ENCODE peak calls at places on chromosomes 11 and 22, in four cellular contexts. One of them, this sample, is unnamed.

GRCh38 chr22:26448941-26449340 is 19.9 kb downstream of the ASPHD2 start:
- DNase-seq in fibroblast of mammary gland: no peak
- DNase-seq in G401: peak
- DNase-seq in stimulated activated CD4-positive, alpha-beta T cell treated with anti-CD3 and anti-CD28 coated beads, Interleukin-1b, Interleukin-23, amount 100 ng/mL, for 1 hour: no peak
- DNase-seq in this sample: no peak

GRCh38 chr11:95688501-95689222 is 100.9 kb downstream of the FAM76B start:
- DNase-seq in fibroblast of mammary gland: no peak
- DNase-seq in G401: no peak
- DNase-seq in stimulated activated CD4-positive, alpha-beta T cell treated with anti-CD3 and anti-CD28 coated beads, Interleukin-1b, Interleukin-23, amount 100 ng/mL, for 1 hour: no peak
- DNase-seq in this sample: no peak

GRCh38 chr11:101567086-101567485 is 16.7 kb downstream of the TRPC6 start:
- DNase-seq in fibroblast of mammary gland: no peak
- DNase-seq in G401: no peak
- DNase-seq in stimulated activated CD4-positive, alpha-beta T cell treated with anti-CD3 and anti-CD28 coated beads, Interleukin-1b, Interleukin-23, amount 100 ng/mL, for 1 hour: no peak
- DNase-seq in this sample: no peak

GRCh38 chr11:69425895-69426544 is 55.4 kb upstream of the LINC01488 start:
- DNase-seq in fibroblast of mammary gland: no peak
- DNase-seq in G401: no peak
- DNase-seq in stimulated activated CD4-positive, alpha-beta T cell treated with anti-CD3 and anti-CD28 coated beads, Interleukin-1b, Interleukin-23, amount 100 ng/mL, for 1 hour: no peak
- DNase-seq in this sample: no peak

GRCh38 chr22:27748355-27749168 is 53.0 kb downstream of the MN1 start:
- DNase-seq in fibroblast of mammary gland: peak
- DNase-seq in G401: no peak
- DNase-seq in stimulated activated CD4-positive, alpha-beta T cell treated with anti-CD3 and anti-CD28 coated beads, Interleukin-1b, Interleukin-23, amount 100 ng/mL, for 1 hour: no peak
- DNase-seq in this sample: no peak

GRCh38 chr22:18001040-18001893 is 23.1 kb downstream of the MICAL3 start:
- DNase-seq in fibroblast of mammary gland: peak
- DNase-seq in G401: peak
- DNase-seq in stimulated activated CD4-positive, alpha-beta T cell treated with anti-CD3 and anti-CD28 coated beads, Interleukin-1b, Interleukin-23, amount 100 ng/mL, for 1 hour: no peak
- DNase-seq in this sample: peak

GRCh38 chr11:64001552-64002427 is 15.6 kb downstream of the OTUB1 start:
- DNase-seq in fibroblast of mammary gland: no peak
- DNase-seq in G401: no peak
- DNase-seq in stimulated activated CD4-positive, alpha-beta T cell treated with anti-CD3 and anti-CD28 coated beads, Interleukin-1b, Interleukin-23, amount 100 ng/mL, for 1 hour: no peak
- DNase-seq in this sample: no peak

GRCh38 chr11:2268911-2269600 is 1.3 kb downstream of the ASCL2 start:
- DNase-seq in fibroblast of mammary gland: peak
- DNase-seq in G401: no peak
- DNase-seq in stimulated activated CD4-positive, alpha-beta T cell treated with anti-CD3 and anti-CD28 coated beads, Interleukin-1b, Interleukin-23, amount 100 ng/mL, for 1 hour: peak
- DNase-seq in this sample: no peak

GRCh38 chr11:35260342-35260985 is 121.5 kb downstream of the CD44 start:
- DNase-seq in fibroblast of mammary gland: peak
- DNase-seq in G401: no peak
- DNase-seq in stimulated activated CD4-positive, alpha-beta T cell treated with anti-CD3 and anti-CD28 coated beads, Interleukin-1b, Interleukin-23, amount 100 ng/mL, for 1 hour: no peak
- DNase-seq in this sample: no peak

GRCh38 chr11:65041206-65042035 is at the start of gene SAC3D1:
- DNase-seq in fibroblast of mammary gland: peak
- DNase-seq in G401: no peak
- DNase-seq in stimulated activated CD4-positive, alpha-beta T cell treated with anti-CD3 and anti-CD28 coated beads, Interleukin-1b, Interleukin-23, amount 100 ng/mL, for 1 hour: peak
- DNase-seq in this sample: peak

GRCh38 chr11:36251716-36252307 is 37.4 kb downstream of the COMMD9 start:
- DNase-seq in fibroblast of mammary gland: no peak
- DNase-seq in G401: no peak
- DNase-seq in stimulated activated CD4-positive, alpha-beta T cell treated with anti-CD3 and anti-CD28 coated beads, Interleukin-1b, Interleukin-23, amount 100 ng/mL, for 1 hour: no peak
- DNase-seq in this sample: no peak

GRCh38 chr11:5500391-5500790 is 9.4 kb downstream of the UBQLN3 start:
- DNase-seq in fibroblast of mammary gland: no peak
- DNase-seq in G401: no peak
- DNase-seq in stimulated activated CD4-positive, alpha-beta T cell treated with anti-CD3 and anti-CD28 coated beads, Interleukin-1b, Interleukin-23, amount 100 ng/mL, for 1 hour: no peak
- DNase-seq in this sample: no peak

GRCh38 chr11:14059491-14059890 is 97.0 kb downstream of the SPON1 start:
- DNase-seq in fibroblast of mammary gland: peak
- DNase-seq in G401: peak
- DNase-seq in stimulated activated CD4-positive, alpha-beta T cell treated with anti-CD3 and anti-CD28 coated beads, Interleukin-1b, Interleukin-23, amount 100 ng/mL, for 1 hour: no peak
- DNase-seq in this sample: no peak

GRCh38 chr22:47574551-47574950 is 812.1 kb downstream of the TBC1D22A start:
- DNase-seq in fibroblast of mammary gland: no peak
- DNase-seq in G401: no peak
- DNase-seq in stimulated activated CD4-positive, alpha-beta T cell treated with anti-CD3 and anti-CD28 coated beads, Interleukin-1b, Interleukin-23, amount 100 ng/mL, for 1 hour: no peak
- DNase-seq in this sample: no peak

This sample was measured in GM19239.